ENCODE peak calls at places on chromosomes 6 and 20, in eight cellular contexts. One of them, this sample, is unnamed.

GRCh38 chr6:169016758-169017157 is 236.9 kb downstream of the THBS2 start:
- DNase-seq in BJ: no peak
- DNase-seq in fibroblast of villous mesenchyme: no peak
- DNase-seq in brain microvascular endothelial cell: no peak
- DNase-seq in adrenal gland: no peak
- DNase-seq in dorsolateral prefrontal cortex: no peak
- DNase-seq in cardiac fibroblast: no peak
- DNase-seq in A549: no peak
- DNase-seq in this sample: no peak

GRCh38 chr20:2108987-2109386 is 7.4 kb downstream of the STK35 start:
- DNase-seq in BJ: no peak
- DNase-seq in fibroblast of villous mesenchyme: peak
- DNase-seq in brain microvascular endothelial cell: peak
- DNase-seq in adrenal gland: peak
- DNase-seq in dorsolateral prefrontal cortex: no peak
- DNase-seq in cardiac fibroblast: peak
- DNase-seq in A549: peak
- DNase-seq in this sample: no peak

GRCh38 chr6:169793408-169793807 is 42.0 kb downstream of the ERMARD start:
- DNase-seq in BJ: no peak
- DNase-seq in fibroblast of villous mesenchyme: no peak
- DNase-seq in brain microvascular endothelial cell: no peak
- DNase-seq in adrenal gland: no peak
- DNase-seq in dorsolateral prefrontal cortex: no peak
- DNase-seq in cardiac fibroblast: no peak
- DNase-seq in A549: no peak
- DNase-seq in this sample: no peak

GRCh38 chr6:44268095-44268628 is 2.1 kb upstream of the TMEM151B start:
- DNase-seq in BJ: no peak
- DNase-seq in fibroblast of villous mesenchyme: peak
- DNase-seq in brain microvascular endothelial cell: peak
- DNase-seq in adrenal gland: peak
- DNase-seq in dorsolateral prefrontal cortex: no peak
- DNase-seq in cardiac fibroblast: peak
- DNase-seq in A549: peak
- DNase-seq in this sample: no peak

GRCh38 chr6:122130026-122130348 is 269.5 kb upstream of the HSF2 start:
- DNase-seq in BJ: no peak
- DNase-seq in fibroblast of villous mesenchyme: no peak
- DNase-seq in brain microvascular endothelial cell: no peak
- DNase-seq in adrenal gland: no peak
- DNase-seq in dorsolateral prefrontal cortex: no peak
- DNase-seq in cardiac fibroblast: no peak
- DNase-seq in A549: no peak
- DNase-seq in this sample: no peak

GRCh38 chr6:155939253-155939652 is 483.6 kb upstream of the NOX3 start:
- DNase-seq in BJ: no peak
- DNase-seq in fibroblast of villous mesenchyme: no peak
- DNase-seq in brain microvascular endothelial cell: no peak
- DNase-seq in adrenal gland: no peak
- DNase-seq in dorsolateral prefrontal cortex: no peak
- DNase-seq in cardiac fibroblast: no peak
- DNase-seq in A549: no peak
- DNase-seq in this sample: no peak

GRCh38 chr6:142925575-142926110 is 19.3 kb downstream of the HIVEP2 start:
- DNase-seq in BJ: no peak
- DNase-seq in fibroblast of villous mesenchyme: peak
- DNase-seq in brain microvascular endothelial cell: peak
- DNase-seq in adrenal gland: peak
- DNase-seq in dorsolateral prefrontal cortex: no peak
- DNase-seq in cardiac fibroblast: peak
- DNase-seq in A549: peak
- DNase-seq in this sample: no peak

GRCh38 chr20:4375881-4376280 is 345.8 kb upstream of the PRND start:
- DNase-seq in BJ: peak
- DNase-seq in fibroblast of villous mesenchyme: peak
- DNase-seq in brain microvascular endothelial cell: peak
- DNase-seq in adrenal gland: no peak
- DNase-seq in dorsolateral prefrontal cortex: peak
- DNase-seq in cardiac fibroblast: peak
- DNase-seq in A549: no peak
- DNase-seq in this sample: no peak

GRCh38 chr20:45833030-45833882 is at the start of gene SNX21:
- DNase-seq in BJ: peak
- DNase-seq in fibroblast of villous mesenchyme: peak
- DNase-seq in brain microvascular endothelial cell: peak
- DNase-seq in adrenal gland: peak
- DNase-seq in dorsolateral prefrontal cortex: peak
- DNase-seq in cardiac fibroblast: peak
- DNase-seq in A549: peak
- DNase-seq in this sample: peak

DNA sequence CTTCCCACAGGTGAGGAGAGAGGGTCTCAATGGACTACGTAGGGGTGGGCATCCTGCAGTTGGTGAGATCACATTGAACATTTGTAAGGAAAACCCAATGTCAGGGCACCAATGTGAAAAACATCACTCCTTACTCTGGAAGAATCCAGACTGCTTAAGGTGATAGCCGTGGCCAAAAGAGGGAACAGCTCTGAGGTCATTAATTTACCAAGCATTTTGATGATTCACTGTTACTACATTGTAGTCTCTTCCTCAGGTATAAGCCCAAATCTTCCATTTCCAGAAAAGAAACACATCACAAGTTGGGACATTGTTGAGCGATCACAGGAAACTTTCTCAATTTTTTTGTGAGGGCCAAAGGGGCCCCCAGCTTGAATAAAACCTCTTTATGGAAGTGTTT is 61.1 kb upstream of the SPTLC3 start:
- DNase-seq in BJ: no peak
- DNase-seq in fibroblast of villous mesenchyme: no peak
- DNase-seq in brain microvascular endothelial cell: no peak
- DNase-seq in adrenal gland: no peak
- DNase-seq in dorsolateral prefrontal cortex: no peak
- DNase-seq in cardiac fibroblast: no peak
- DNase-seq in A549: no peak
- DNase-seq in this sample: no peak
- H3K4me3 ChIP-seq in BJ: no peak
- H3K4me3 ChIP-seq in fibroblast of villous mesenchyme: no peak
- H3K4me3 ChIP-seq in brain microvascular endothelial cell: no peak
- H3K4me3 ChIP-seq in adrenal gland: no peak
- H3K4me3 ChIP-seq in dorsolateral prefrontal cortex: no peak
- H3K4me3 ChIP-seq in cardiac fibroblast: no peak
- H3K4me3 ChIP-seq in A549: no peak
- H3K4me3 ChIP-seq in this sample: no peak

DNA sequence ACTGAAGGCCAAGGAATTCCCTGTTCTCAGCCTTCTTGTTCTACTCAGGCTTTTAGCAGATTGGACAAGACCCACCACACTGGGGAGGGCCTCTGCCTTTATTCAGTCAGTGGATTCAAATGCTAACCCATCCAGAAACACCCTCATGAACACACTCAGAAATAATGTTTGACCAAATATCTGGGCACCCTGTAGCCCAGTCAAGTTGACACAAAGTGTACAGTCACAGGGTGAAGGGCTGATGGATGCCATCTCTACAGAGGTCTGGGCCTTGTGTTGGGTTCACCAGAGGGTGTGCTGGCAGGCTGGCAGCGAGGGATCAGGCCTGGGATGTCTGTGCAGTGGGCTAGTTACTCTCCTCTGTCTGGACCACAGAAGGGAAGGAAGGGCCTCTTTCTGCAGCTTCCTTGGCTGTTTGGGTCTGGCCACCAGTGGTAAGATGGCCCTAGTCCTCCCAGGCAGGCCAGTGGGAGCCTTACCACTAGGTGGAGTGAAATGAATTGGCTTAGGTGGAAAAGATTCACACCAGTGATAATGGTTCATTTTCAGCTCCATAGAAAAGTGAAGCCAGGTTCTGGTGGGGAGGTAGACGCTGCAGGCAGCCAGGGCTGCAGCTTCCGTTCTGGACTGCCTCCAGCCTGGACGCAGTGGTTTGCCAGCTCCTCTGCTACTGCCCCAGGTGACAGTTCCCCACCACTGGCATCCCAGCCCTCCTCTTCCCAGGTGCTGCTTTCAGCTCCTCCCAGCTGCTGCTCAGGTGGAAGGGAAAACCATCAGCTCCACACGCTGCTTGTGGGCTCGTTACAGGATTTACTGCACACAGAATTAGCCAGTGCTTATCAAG is 9.2 kb downstream of the TUBB2A start:
- DNase-seq in BJ: no peak
- DNase-seq in fibroblast of villous mesenchyme: no peak
- DNase-seq in brain microvascular endothelial cell: no peak
- DNase-seq in adrenal gland: no peak
- DNase-seq in dorsolateral prefrontal cortex: no peak
- DNase-seq in cardiac fibroblast: no peak
- DNase-seq in A549: no peak
- DNase-seq in this sample: no peak
- TF ChIP-seq CTCF in BJ: no peak
- TF ChIP-seq CTCF in fibroblast of villous mesenchyme: no peak
- TF ChIP-seq CTCF in brain microvascular endothelial cell: peak
- TF ChIP-seq CTCF in adrenal gland: no peak
- TF ChIP-seq CTCF in dorsolateral prefrontal cortex: no peak
- TF ChIP-seq CTCF in cardiac fibroblast: no peak
- TF ChIP-seq CTCF in A549: no peak
- TF ChIP-seq CTCF in this sample: peak

GRCh38 chr6:14910692-14911547 is 334.9 kb upstream of the JARID2 start:
- DNase-seq in BJ: no peak
- DNase-seq in fibroblast of villous mesenchyme: peak
- DNase-seq in brain microvascular endothelial cell: no peak
- DNase-seq in adrenal gland: peak
- DNase-seq in dorsolateral prefrontal cortex: no peak
- DNase-seq in cardiac fibroblast: peak
- DNase-seq in A549: no peak
- DNase-seq in this sample: no peak
- H3K4me3 ChIP-seq in BJ: no peak
- H3K4me3 ChIP-seq in fibroblast of villous mesenchyme: no peak
- H3K4me3 ChIP-seq in brain microvascular endothelial cell: no peak
- H3K4me3 ChIP-seq in adrenal gland: no peak
- H3K4me3 ChIP-seq in dorsolateral prefrontal cortex: no peak
- H3K4me3 ChIP-seq in cardiac fibroblast: no peak
- H3K4me3 ChIP-seq in A549: no peak
- H3K4me3 ChIP-seq in this sample: no peak

GRCh38 chr20:25987073-25987927 is 290.6 kb upstream of the ZNF337 start:
- DNase-seq in BJ: no peak
- DNase-seq in fibroblast of villous mesenchyme: peak
- DNase-seq in brain microvascular endothelial cell: peak
- DNase-seq in adrenal gland: peak
- DNase-seq in dorsolateral prefrontal cortex: no peak
- DNase-seq in cardiac fibroblast: peak
- DNase-seq in A549: peak
- DNase-seq in this sample: no peak
- TF ChIP-seq CTCF in BJ: peak
- TF ChIP-seq CTCF in fibroblast of villous mesenchyme: peak
- TF ChIP-seq CTCF in brain microvascular endothelial cell: peak
- TF ChIP-seq CTCF in adrenal gland: peak
- TF ChIP-seq CTCF in dorsolateral prefrontal cortex: no peak
- TF ChIP-seq CTCF in cardiac fibroblast: peak
- TF ChIP-seq CTCF in A549: peak
- TF ChIP-seq CTCF in this sample: peak

This sample was measured in astrocyte of the cerebellum.